ENCODE peak calls at places on chromosomes 7 and 10, in ten cellular contexts. E is HL-60, H is AG09309, V is body of pancreas, W is GM23338, M is ovary, Z is spleen, B is heart right ventricle, K is colonic mucosa, C is IMR-90. O is an unnamed sample.

GRCh38 chr10:77401681-77402080 is 235.9 kb downstream of the KCNMA1 start:
- DNase-seq in W (no peak), E (no peak), Z (no peak), M (no peak), V (no peak), C (no peak), H (no peak), K (no peak), B (no peak), O (no peak)

GRCh38 chr7:124893140-124893810 is 36.4 kb downstream of the POT1 start:
- DNase-seq in Z (no peak), H (no peak), K (no peak), V (no peak), E (no peak), M (no peak), B (no peak), C (no peak), W (no peak), O (no peak)

GRCh38 chr7:28480595-28480994 is 68.3 kb downstream of the CREB5 start:
- DNase-seq in H (no peak), M (no peak), C (no peak), Z (no peak), W (no peak), B (no peak), V (no peak), K (no peak), E (no peak), O (no peak)

GRCh38 chr10:4807803-4808507 is 18.1 kb upstream of the AKR1E2 start:
- DNase-seq in H (peak), M (no peak), W (no peak), K (no peak), V (no peak), E (no peak), B (no peak), Z (no peak), C (peak), O (peak)

GRCh38 chr10:5968037-5968680 is 9.2 kb downstream of the IL15RA start:
- DNase-seq in W (no peak), Z (no peak), V (no peak), E (no peak), C (no peak), M (no peak), H (no peak), B (no peak), K (peak), O (no peak)

GRCh38 chr7:115649429-115649828 is 381.1 kb downstream of the TFEC start:
- DNase-seq in M (no peak), V (no peak), H (no peak), W (no peak), B (no peak), E (no peak), C (no peak), Z (no peak), K (no peak), O (no peak)

GRCh38 chr7:30931161-30931926 is 19.7 kb downstream of the AQP1 start:
- DNase-seq in W (peak), E (no peak), Z (peak), H (no peak), C (no peak), K (peak), M (no peak), B (no peak), V (peak), O (peak)

GRCh38 chr7:73340514-73340913 is 12.6 kb downstream of the FKBP6 start:
- DNase-seq in B (no peak), K (no peak), Z (peak), E (no peak), M (no peak), V (no peak), W (peak), H (no peak), C (no peak), O (no peak)

GRCh38 chr7:141071260-141071854 is 2.5 kb upstream of the TMEM178B start:
- DNase-seq in H (no peak), W (peak), V (peak), Z (no peak), K (no peak), B (peak), E (no peak), C (no peak), M (no peak), O (no peak)

GRCh38 chr10:121838931-121839330 is 88.9 kb downstream of the ATE1 start:
- DNase-seq in W (no peak), K (no peak), H (no peak), C (no peak), M (no peak), E (peak), V (no peak), Z (no peak), B (no peak), O (no peak)

GRCh38 chr7:2522780-2523433 is 3.3 kb downstream of the LFNG start:
- DNase-seq in Z (no peak), W (peak), C (no peak), M (no peak), B (no peak), E (no peak), V (peak), H (no peak), K (peak), O (peak)

GRCh38 chr7:129924602-129925001 is 28.2 kb downstream of the UBE2H start:
- DNase-seq in V (no peak), W (no peak), Z (no peak), E (no peak), C (no peak), M (no peak), H (no peak), K (no peak), B (no peak), O (no peak)

GRCh38 chr7:100132697-100133137 is 6.0 kb downstream of the MBLAC1 start:
- DNase-seq in H (no peak), Z (peak), V (peak), C (peak), M (peak), K (peak), E (no peak), B (no peak), W (peak), O (peak)

GRCh38 chr10:35342381-35342780 is 6.1 kb downstream of the CCNY start:
- DNase-seq in E (no peak), H (no peak), K (no peak), V (no peak), W (no peak), Z (no peak), C (no peak), B (no peak), M (no peak), O (no peak)

GRCh38 chr7:130275826-130276291 is 9.2 kb downstream of the CPA2 start:
- DNase-seq in E (no peak), B (no peak), H (no peak), Z (no peak), K (no peak), C (no peak), W (no peak), V (no peak), M (no peak), O (peak)

GRCh38 chr10:8033812-8034665 is 20.4 kb upstream of the GATA3 start:
- DNase-seq in C (no peak), B (no peak), K (no peak), W (peak), H (no peak), E (no peak), Z (no peak), M (no peak), V (no peak), O (no peak)

GRCh38 chr7:151039850-151040548 is 8.3 kb upstream of the ASIC3 start:
- DNase-seq in K (no peak), W (no peak), B (no peak), M (no peak), H (no peak), C (no peak), V (no peak), E (no peak), Z (no peak), O (no peak)

GRCh38 chr7:16318989-16319915 is 102.1 kb downstream of the CRPPA start:
- DNase-seq in E (no peak), C (peak), M (no peak), W (no peak), K (no peak), V (no peak), B (no peak), H (no peak), Z (no peak), O (no peak)

GRCh38 chr7:2956526-2957368 is 86.9 kb downstream of the CARD11 start:
- DNase-seq in E (no peak), V (no peak), K (no peak), M (no peak), Z (no peak), C (peak), B (no peak), H (no peak), W (no peak), O (no peak)

GRCh38 chr10:87842220-87842641 is 21.1 kb downstream of the KLLN start:
- DNase-seq in W (no peak), E (no peak), H (no peak), M (no peak), K (peak), C (peak), Z (no peak), B (no peak), V (peak), O (no peak)

GRCh38 chr10:18713077-18713476 is 53.8 kb downstream of the ARL5B start:
- DNase-seq in Z (no peak), W (no peak), B (no peak), V (no peak), C (peak), H (peak), M (no peak), K (no peak), E (no peak), O (peak)

GRCh38 chr10:43173120-43173519 is 34.9 kb downstream of the CSGALNACT2 start:
- DNase-seq in V (no peak), K (no peak), B (no peak), M (no peak), Z (no peak), C (no peak), H (no peak), E (no peak), W (no peak), O (no peak)

GRCh38 chr7:35869810-35870209 is 69.0 kb downstream of the SEPTIN7 start:
- DNase-seq in E (no peak), C (peak), H (peak), V (no peak), B (no peak), W (no peak), Z (no peak), M (no peak), K (no peak), O (no peak)

GRCh38 chr7:130987092-130987491 is 253.1 kb upstream of the KLF14 start:
- DNase-seq in C (no peak), B (no peak), K (no peak), E (no peak), H (no peak), Z (no peak), V (no peak), W (peak), M (no peak), O (no peak)

GRCh38 chr7:134997214-134997885 is 11.0 kb downstream of the AGBL3 start:
- DNase-seq in V (no peak), K (no peak), W (no peak), H (no peak), Z (no peak), M (no peak), E (no peak), C (no peak), B (no peak), O (no peak)

GRCh38 chr7:151088856-151089699 is 2.8 kb downstream of the AGAP3 start:
- DNase-seq in W (peak), V (peak), E (peak), Z (peak), M (peak), K (peak), H (no peak), C (peak), B (peak), O (no peak)

GRCh38 chr10:78579995-78580394 is 488.8 kb upstream of the ZMIZ1 start:
- DNase-seq in W (no peak), V (peak), B (peak), K (peak), E (no peak), H (no peak), Z (no peak), C (no peak), M (peak), O (peak)

GRCh38 chr7:114087674-114088539 is 169.1 kb upstream of the PPP1R3A start:
- DNase-seq in B (no peak), Z (no peak), H (no peak), E (no peak), W (peak), C (no peak), V (peak), M (peak), K (peak), O (no peak)

GRCh38 chr10:77970869-77971803 is 44.6 kb upstream of the DLG5 start:
- DNase-seq in K (peak), M (peak), H (peak), W (peak), E (peak), Z (peak), B (peak), C (peak), V (peak), O (peak)

GRCh38 chr7:140062528-140063299 is at the start of gene PARP12:
- DNase-seq in Z (peak), M (peak), V (peak), E (peak), C (peak), K (peak), H (peak), W (peak), B (peak), O (peak)

GRCh38 chr7:104950754-104951153 is 63.3 kb upstream of the KMT2E start:
- DNase-seq in M (no peak), W (no peak), Z (no peak), V (no peak), B (no peak), E (no peak), H (no peak), C (no peak), K (no peak), O (no peak)

GRCh38 chr10:86684305-86684704 is 16.0 kb downstream of the LDB3 start:
- DNase-seq in B (peak), W (peak), Z (no peak), K (no peak), E (no peak), V (no peak), C (peak), M (peak), H (no peak), O (no peak)

GRCh38 chr7:135620980-135621850 is 41.1 kb upstream of the STMP1 start:
- DNase-seq in E (peak), C (peak), B (no peak), H (peak), M (peak), Z (no peak), W (peak), V (peak), K (peak), O (peak)

DNA sequence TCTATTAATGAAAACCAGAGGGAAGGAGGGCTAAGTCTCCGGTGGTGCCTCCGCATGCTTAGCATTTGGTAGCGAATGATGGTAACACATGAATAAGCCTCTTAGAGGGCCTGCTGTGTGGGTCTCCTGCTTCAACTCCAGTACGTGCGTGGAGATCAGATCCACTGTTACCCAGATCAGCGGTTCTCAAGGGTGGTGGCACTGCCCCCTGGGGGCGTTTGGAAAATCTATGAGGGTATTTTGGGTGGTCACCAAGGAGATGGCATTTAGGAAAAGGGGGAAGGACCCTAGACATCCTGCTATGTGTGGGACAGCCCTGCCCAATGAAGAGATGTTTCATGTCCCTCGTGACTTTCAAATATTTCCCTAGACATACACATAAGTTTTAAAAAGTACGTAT is 57.1 kb upstream of the TM9SF3 start:
- DNase-seq in K (no peak), Z (no peak), B (no peak), W (no peak), H (no peak), E (no peak), M (no peak), C (no peak), V (no peak), O (no peak)
- H3K4me3 ChIP-seq in K (no peak), Z (no peak), B (no peak), W (no peak), H (no peak), E (no peak), M (no peak), C (no peak), V (no peak), O (no peak)

GRCh38 chr10:30834636-30835035 is 197.0 kb downstream of the ZNF438 start:
- DNase-seq in Z (no peak), E (no peak), B (no peak), V (no peak), M (no peak), W (no peak), C (no peak), H (no peak), K (no peak), O (no peak)

GRCh38 chr10:30834143-30834542 is 197.5 kb downstream of the ZNF438 start:
- DNase-seq in Z (no peak), M (no peak), K (no peak), H (no peak), W (no peak), C (no peak), V (no peak), E (no peak), B (no peak), O (no peak)

GRCh38 chr10:30836411-30836810 is 195.3 kb downstream of the ZNF438 start:
- DNase-seq in K (no peak), E (no peak), C (no peak), B (no peak), H (no peak), V (no peak), M (no peak), Z (no peak), W (no peak), O (no peak)

GRCh38 chr10:30833625-30833970 is 198.1 kb downstream of the ZNF438 start:
- DNase-seq in B (no peak), Z (peak), C (no peak), V (no peak), M (no peak), E (peak), H (no peak), K (no peak), W (peak), O (no peak)

DNA sequence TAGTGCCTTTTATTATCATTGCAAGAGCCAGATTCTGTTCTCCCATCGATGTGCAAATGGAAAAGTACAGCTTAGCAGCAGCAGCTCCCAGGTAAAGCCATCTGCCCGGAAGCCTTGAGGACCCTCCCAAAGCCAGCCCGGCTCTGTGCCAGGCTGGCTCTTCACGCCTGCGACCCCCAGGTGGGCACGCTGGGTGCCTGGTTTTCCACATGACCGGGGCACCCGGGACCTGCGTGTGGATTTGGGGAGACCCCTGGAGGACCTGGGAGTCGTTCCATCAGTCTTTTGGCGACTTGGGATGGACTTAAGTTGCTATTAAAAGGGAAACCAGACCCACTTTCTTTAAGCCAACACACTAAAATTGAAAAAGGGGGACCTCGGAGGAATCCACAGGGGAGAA is 196.5 kb downstream of the ZNF438 start:
- DNase-seq in W (no peak), H (no peak), Z (peak), E (no peak), M (no peak), B (no peak), V (no peak), C (no peak), K (no peak), O (no peak)
- TF ChIP-seq CTCF in W (no peak), H (no peak), Z (no peak), E (no peak), M (no peak), B (no peak), V (no peak), C (no peak), K (no peak), O (no peak)

DNA sequence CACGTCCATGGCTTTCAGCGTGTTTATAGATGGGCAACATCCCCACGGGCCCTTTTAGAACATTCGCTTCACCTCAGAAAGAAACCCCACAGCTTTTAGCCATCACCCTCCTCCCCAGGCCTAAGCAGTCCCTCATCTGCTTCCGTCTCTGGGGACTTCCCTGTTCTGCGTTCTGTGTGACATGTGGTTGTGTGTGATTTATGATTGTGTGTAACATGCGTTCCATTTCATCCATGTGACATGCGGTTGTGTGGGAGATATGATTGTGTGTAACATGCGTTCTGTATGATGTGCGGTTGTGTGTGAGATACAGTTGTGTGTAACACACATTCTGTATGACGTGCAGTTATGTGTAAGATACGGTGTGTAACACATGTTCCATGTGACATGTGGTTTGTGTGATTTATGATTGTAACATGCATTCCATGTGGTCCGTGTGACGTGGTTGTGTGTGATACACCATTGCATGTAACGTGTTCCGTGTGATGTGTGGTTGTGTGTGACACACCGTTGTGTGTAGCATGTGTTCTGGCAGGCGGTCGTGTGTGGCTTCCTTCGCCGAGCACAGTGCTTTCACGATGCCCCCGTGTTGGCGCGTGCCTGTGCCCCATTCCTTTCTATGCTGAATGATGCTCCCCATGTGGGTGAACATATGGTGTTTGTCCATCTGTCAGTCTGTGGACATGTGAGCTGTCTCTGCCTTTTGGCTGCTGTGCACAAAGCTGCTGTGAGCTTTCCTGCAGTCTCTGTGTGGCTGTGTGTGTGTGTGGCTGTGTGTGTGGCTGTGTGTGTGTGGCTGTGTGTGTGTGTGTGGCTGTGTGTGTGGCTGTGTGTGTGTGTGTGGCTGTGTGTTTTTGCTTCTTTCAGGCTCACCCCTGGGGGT is 26.2 kb downstream of the PWWP2B start:
- DNase-seq in V (no peak), M (no peak), Z (peak), E (peak), W (no peak), K (no peak), B (peak), C (no peak), H (no peak), O (no peak)
- H3K4me3 ChIP-seq in V (no peak), M (no peak), Z (no peak), E (no peak), W (no peak), K (no peak), B (no peak), C (no peak), H (no peak), O (no peak)

GRCh38 chr10:92156874-92157273 is 134.0 kb downstream of the CPEB3 start:
- DNase-seq in H (no peak), B (no peak), Z (no peak), E (no peak), K (no peak), C (peak), W (no peak), V (no peak), M (no peak), O (no peak)
- TF ChIP-seq CTCF in H (no peak), B (no peak), Z (no peak), E (no peak), K (no peak), C (no peak), W (no peak), V (no peak), M (no peak), O (no peak)

GRCh38 chr10:119817991-119818888 is 54.4 kb downstream of the MCMBP start:
- DNase-seq in H (no peak), K (peak), E (no peak), V (peak), Z (peak), C (peak), W (peak), B (peak), M (peak), O (no peak)
- H3K4me3 ChIP-seq in H (peak), K (no peak), E (no peak), V (no peak), Z (peak), C (peak), W (peak), B (no peak), M (peak), O (peak)

O was measured in astrocyte of the cerebellum.